ENCODE peak calls at places on chromosomes 16 and 17, in five cellular contexts. O is cardiac fibroblast; D is ovary; R is CD4-positive, alpha-beta T cell; F is Caco-2. V is an unnamed sample.

GRCh38 chr17:52124561-52124960 is 34.0 kb downstream of the CA10 start:
- DNase-seq in O (no peak), D (no peak), R (no peak), F (no peak), V (no peak)

GRCh38 chr16:16014329-16015224 is 65.2 kb downstream of the ABCC1 start:
- DNase-seq in O (peak; percentile 72), D (peak; percentile 47), R (no peak), F (peak; percentile 64), V (no peak)

GRCh38 chr16:425740-426114 is 278 bp downstream of the RAB11FIP3 start:
- DNase-seq in O (no peak), D (no peak), R (no peak), F (no peak), V (no peak)

GRCh38 chr16:30902070-30902972 is 5.9 kb downstream of the CTF1 start:
- DNase-seq in O (peak; percentile 59), D (peak; percentile 70), R (peak; percentile 48), F (no peak), V (peak; percentile 68)

GRCh38 chr17:74840989-74841666 is 18.6 kb downstream of the GRIN2C start:
- DNase-seq in O (peak; percentile 40), D (peak; percentile 62), R (no peak), F (no peak), V (no peak)

GRCh38 chr16:72241930-72242329 is 70.0 kb upstream of the PMFBP1 start:
- DNase-seq in O (peak; percentile 80), D (peak; percentile 21), R (no peak), F (no peak), V (no peak)

GRCh38 chr17:19361326-19361725 is 1.2 kb downstream of the B9D1 start:
- DNase-seq in O (no peak), D (no peak), R (no peak), F (peak; percentile 30), V (no peak)

GRCh38 chr17:75430159-75430748 is 24.8 kb upstream of the GRB2 start:
- DNase-seq in O (peak; percentile 34), D (no peak), R (no peak), F (peak; percentile 97), V (no peak)

GRCh38 chr17:29588561-29589411 is 662 bp downstream of the GIT1 start:
- DNase-seq in O (peak; percentile 38), D (no peak), R (no peak), F (no peak), V (no peak)

GRCh38 chr17:52276609-52277008 is 118.1 kb upstream of the CA10 start:
- DNase-seq in O (no peak), D (no peak), R (no peak), F (no peak), V (no peak)

GRCh38 chr17:51585514-51586104 is 325.3 kb downstream of the UTP18 start:
- DNase-seq in O (no peak), D (no peak), R (no peak), F (no peak), V (no peak)

GRCh38 chr16:23523321-23523720 is 13.0 kb upstream of the GGA2 start:
- DNase-seq in O (no peak), D (no peak), R (no peak), F (no peak), V (no peak)

GRCh38 chr17:18946536-18946935 is 5.4 kb upstream of the SLC5A10 start:
- DNase-seq in O (no peak), D (no peak), R (no peak), F (peak; percentile 89), V (no peak)

GRCh38 chr17:12928736-12929135 is 89.1 kb downstream of the ELAC2 start:
- DNase-seq in O (peak; percentile 5), D (no peak), R (no peak), F (no peak), V (no peak)

GRCh38 chr17:77086433-77087010 is 54.2 kb upstream of the SEC14L1 start:
- DNase-seq in O (peak; percentile 85), D (peak; percentile 82), R (peak; percentile 63), F (peak; percentile 93), V (peak; percentile 79)

GRCh38 chr17:64269687-64270649 is 6.9 kb upstream of the TEX2 start:
- DNase-seq in O (no peak), D (no peak), R (no peak), F (no peak), V (no peak)

GRCh38 chr17:31672161-31672819 is 186.8 kb downstream of the COPRS start:
- DNase-seq in O (no peak), D (no peak), R (no peak), F (no peak), V (no peak)

GRCh38 chr17:44279586-44280344 is 11.8 kb upstream of the SLC4A1 start:
- DNase-seq in O (peak; percentile 96), D (peak; percentile 88), R (no peak), F (no peak), V (peak; percentile 50)

GRCh38 chr17:17075037-17075755 is 32.9 kb downstream of the MPRIP start:
- DNase-seq in O (peak; percentile 88), D (peak; percentile 64), R (no peak), F (no peak), V (no peak)

GRCh38 chr16:77059441-77059840 is 131.5 kb upstream of the MON1B start:
- DNase-seq in O (no peak), D (no peak), R (no peak), F (no peak), V (no peak)

GRCh38 chr17:17971431-17972125 is 622 bp downstream of the TOM1L2 start:
- DNase-seq in O (no peak), D (peak; percentile 46), R (no peak), F (no peak), V (no peak)

GRCh38 chr16:16096858-16097213 is 126.5 kb downstream of the ABCC6 start:
- DNase-seq in O (no peak), D (no peak), R (no peak), F (no peak), V (no peak)

GRCh38 chr16:87562201-87562600 is 40.1 kb upstream of the JPH3 start:
- DNase-seq in O (no peak), D (no peak), R (no peak), F (no peak), V (no peak)

DNA sequence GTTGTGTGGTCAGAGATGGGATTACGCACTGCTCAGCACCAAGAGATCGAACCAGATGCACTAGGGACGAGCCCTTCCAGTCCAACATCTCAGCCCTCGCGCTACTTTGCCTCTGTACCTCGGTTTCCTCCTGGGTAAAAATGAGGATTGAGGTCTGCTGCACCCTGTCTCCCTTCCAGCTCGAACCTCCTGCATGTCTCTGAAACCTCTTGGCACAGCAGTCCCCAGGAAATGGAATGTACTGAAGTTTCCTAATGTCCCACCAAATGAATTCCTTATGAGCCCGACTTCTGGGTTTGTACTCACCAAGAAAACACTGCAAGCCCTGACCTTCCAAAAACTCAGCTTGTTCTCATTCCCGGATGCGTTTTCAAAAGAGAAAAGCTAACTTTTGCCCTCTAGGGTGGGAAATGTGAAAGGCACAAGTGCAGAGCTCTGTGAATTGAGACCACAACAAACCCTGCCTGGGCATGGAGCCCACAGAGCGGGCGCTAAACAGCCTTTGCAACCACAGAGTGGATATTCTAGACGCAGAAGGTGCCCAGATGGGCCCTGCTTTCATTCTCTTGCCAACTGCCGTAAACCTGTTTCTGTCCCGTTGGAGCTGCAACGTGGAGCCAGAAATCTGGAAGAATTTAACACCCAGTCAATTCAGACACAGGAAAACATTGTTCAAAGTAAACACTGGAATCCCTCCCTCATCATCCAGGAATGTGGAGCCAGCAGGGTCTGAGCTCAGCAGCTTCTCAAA is 10.3 kb downstream of the CDRT4 start:
- DNase-seq in O (peak; percentile 66), D (peak; percentile 77), R (no peak), F (no peak), V (no peak)
- TF ChIP-seq CTCF in O (peak; percentile 45), D (peak; percentile 52), R (no peak), F (no peak), V (no peak)

GRCh38 chr17:80650751-80651173 is 106.1 kb downstream of the RPTOR start:
- DNase-seq in O (no peak), D (no peak), R (no peak), F (no peak), V (no peak)

GRCh38 chr17:80649200-80649644 is 104.6 kb downstream of the RPTOR start:
- DNase-seq in O (peak; percentile 15), D (no peak), R (no peak), F (no peak), V (no peak)

GRCh38 chr17:80647746-80648145 is 103.1 kb downstream of the RPTOR start:
- DNase-seq in O (peak; percentile 86), D (no peak), R (no peak), F (no peak), V (no peak)

GRCh38 chr17:80650339-80650672 is 105.7 kb downstream of the RPTOR start:
- DNase-seq in O (no peak), D (no peak), R (no peak), F (no peak), V (no peak)

DNA sequence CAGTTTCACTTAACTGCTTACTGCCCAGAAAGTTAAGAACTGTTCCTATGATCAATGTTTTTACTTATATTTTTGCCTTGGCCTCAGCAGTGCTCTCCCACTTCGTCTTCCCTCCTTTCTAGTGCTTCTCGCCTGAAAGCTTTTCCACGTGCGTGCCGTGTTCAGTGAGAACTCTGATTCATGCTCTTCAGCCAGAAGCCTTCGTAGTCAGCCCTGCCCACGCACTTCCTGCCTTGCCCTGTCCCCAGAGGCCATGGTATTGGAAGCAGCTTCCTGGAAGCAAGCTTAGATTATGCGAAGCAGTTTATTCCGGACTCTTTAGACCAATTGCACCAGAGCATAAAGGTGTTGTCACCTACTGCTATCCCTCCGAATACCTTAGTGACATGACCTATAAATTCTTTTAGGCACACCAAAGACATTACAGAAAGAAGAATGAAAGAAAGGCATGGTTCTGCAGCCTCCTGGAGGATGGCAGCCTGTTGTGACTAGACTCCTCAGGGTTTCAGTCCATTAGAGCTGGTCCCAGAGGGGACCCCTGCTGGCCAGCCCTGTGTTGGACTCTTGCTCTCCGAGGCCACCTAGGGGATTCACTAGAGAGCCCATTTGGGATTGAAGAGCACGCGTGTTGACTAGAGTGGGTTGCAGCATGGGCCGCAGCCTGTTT is 105.2 kb downstream of the RPTOR start:
- DNase-seq in O (peak; percentile 97), D (no peak), R (peak; percentile 25), F (peak; percentile 80), V (no peak)
- TF ChIP-seq CTCF in O (peak; percentile 62), D (no peak), R (no peak), F (peak; percentile 99), V (no peak)

GRCh38 chr16:67246945-67247697 is at the start of gene FHOD1:
- DNase-seq in O (peak; percentile 96), D (peak; percentile 99), R (peak; percentile 86), F (peak; percentile 98), V (peak; percentile 99)
- TF ChIP-seq CTCF in O (no peak), D (peak; percentile 13), R (no peak), F (no peak), V (no peak)

GRCh38 chr16:84141143-84141670 is 3.8 kb downstream of the HSDL1 start:
- DNase-seq in O (no peak), D (no peak), R (no peak), F (peak; percentile 60), V (no peak)

GRCh38 chr16:84143784-84144199 is 1.2 kb downstream of the HSDL1 start:
- DNase-seq in O (no peak), D (no peak), R (no peak), F (no peak), V (no peak)

GRCh38 chr16:84143081-84143480 is 1.9 kb downstream of the HSDL1 start:
- DNase-seq in O (no peak), D (no peak), R (no peak), F (no peak), V (no peak)

GRCh38 chr16:84144859-84145639 is at the start of the genes DNAAF1 and HSDL1:
- DNase-seq in O (peak; percentile 81), D (peak; percentile 94), R (peak; percentile 95), F (peak; percentile 89), V (peak; percentile 97)

GRCh38 chr16:84144301-84144858 is 597 bp downstream of the HSDL1 start:
- DNase-seq in O (peak; percentile 18), D (peak; percentile 33), R (peak; percentile 16), F (no peak), V (peak; percentile 24)
- TF ChIP-seq CTCF in O (peak; percentile 7), D (no peak), R (no peak), F (peak; percentile 23), V (no peak)

V was measured in natural killer cell.